ENCODE peak calls at places on chromosome 11, in four cellular contexts. Y is NCI-H510A treated with DMSO at 0.1 percent for 48 hours; M is stimulated activated CD8-positive, alpha-beta memory T cell treated with anti-CD3 and anti-CD28 coated beads, Interleukin-2, amount 100 ng/mL, for 1 hour; D is iris pigment epithelial cell. P is an unnamed sample.

GRCh38 chr11:118051611-118052461 is 25.0 kb upstream of the TMPRSS4 start:
- DNase-seq in Y (no peak), M (peak; percentile 33), D (no peak), P (no peak)

GRCh38 chr11:1597981-1598380 is at the start of gene KRTAP5-2:
- DNase-seq in Y (no peak), M (no peak), D (no peak), P (no peak)

GRCh38 chr11:57203882-57204281 is 22.1 kb downstream of the LRRC55 start:
- DNase-seq in Y (no peak), M (no peak), D (no peak), P (no peak)

GRCh38 chr11:91299980-91300379 is 924.6 kb upstream of the FAT3 start:
- DNase-seq in Y (no peak), M (no peak), D (peak; percentile 30), P (no peak)

GRCh38 chr11:66957971-66958231 is 282 bp downstream of the PC start:
- DNase-seq in Y (peak; percentile 73), M (peak; percentile 14), D (no peak), P (no peak)

GRCh38 chr11:38169286-38169685 is 1571.2 kb upstream of the RAG2 start:
- DNase-seq in Y (no peak), M (no peak), D (peak; percentile 79), P (no peak)

GRCh38 chr11:122100222-122101080 is 15.6 kb downstream of the BLID start:
- DNase-seq in Y (no peak), M (no peak), D (peak; percentile 79), P (no peak)

GRCh38 chr11:12052676-12053605 is 44.5 kb upstream of the DKK3 start:
- DNase-seq in Y (no peak), M (no peak), D (no peak), P (no peak)

GRCh38 chr11:102600666-102601065 is 24.5 kb downstream of the MMP20 start:
- DNase-seq in Y (no peak), M (no peak), D (no peak), P (no peak)

GRCh38 chr11:28009383-28009782 is 98.6 kb downstream of the KIF18A start:
- DNase-seq in Y (no peak), M (no peak), D (peak; percentile 83), P (no peak)

GRCh38 chr11:72067266-72067665 is 13.1 kb downstream of the NUMA1 start:
- DNase-seq in Y (no peak), M (no peak), D (no peak), P (no peak)

GRCh38 chr11:68610452-68611116 is 73.8 kb upstream of the GAL start:
- DNase-seq in Y (no peak), M (no peak), D (peak; percentile 17), P (no peak)

GRCh38 chr11:61814958-61815789 is 1.6 kb downstream of the FADS1 start:
- DNase-seq in Y (peak; percentile 88), M (no peak), D (peak; percentile 96), P (peak; percentile 92)

GRCh38 chr11:123084454-123084853 is 22.5 kb upstream of the HSPA8 start:
- DNase-seq in Y (no peak), M (no peak), D (no peak), P (no peak)

GRCh38 chr11:93330446-93330984 is at the start of gene DEUP1:
- DNase-seq in Y (peak; percentile 66), M (no peak), D (no peak), P (no peak)

GRCh38 chr11:13983081-13983751 is 20.7 kb downstream of the SPON1 start:
- DNase-seq in Y (no peak), M (no peak), D (no peak), P (no peak)

GRCh38 chr11:118621071-118621815 is 13.8 kb downstream of the PHLDB1 start:
- DNase-seq in Y (peak; percentile 93), M (no peak), D (peak; percentile 91), P (peak; percentile 56)

GRCh38 chr11:61733120-61733978 is 19.1 kb upstream of the MYRF start:
- DNase-seq in Y (peak; percentile 82), M (peak; percentile 69), D (peak; percentile 78), P (no peak)

GRCh38 chr11:3169952-3170755 is 5.0 kb upstream of the OSBPL5 start:
- DNase-seq in Y (no peak), M (no peak), D (no peak), P (no peak)

GRCh38 chr11:4092031-4092430 is 2.6 kb upstream of the RRM1 start:
- DNase-seq in Y (no peak), M (no peak), D (no peak), P (no peak)

GRCh38 chr11:46827995-46828394 is 18.1 kb downstream of the CKAP5 start:
- DNase-seq in Y (no peak), M (no peak), D (peak; percentile 47), P (no peak)

GRCh38 chr11:60803273-60803936 is 18.3 kb downstream of the MS4A10 start:
- DNase-seq in Y (no peak), M (no peak), D (no peak), P (no peak)

GRCh38 chr11:66264893-66265292 is 3.5 kb upstream of the RAB1B start:
- DNase-seq in Y (no peak), M (no peak), D (no peak), P (no peak)

GRCh38 chr11:85784907-85785306 is 26.0 kb downstream of the SYTL2 start:
- DNase-seq in Y (no peak), M (no peak), D (no peak), P (no peak)

GRCh38 chr11:106644824-106645223 is 373.5 kb downstream of the GUCY1A2 start:
- DNase-seq in Y (no peak), M (no peak), D (peak; percentile 74), P (no peak)

GRCh38 chr11:721347-721912 is 15.4 kb downstream of the EPS8L2 start:
- DNase-seq in Y (no peak), M (no peak), D (no peak), P (no peak)

GRCh38 chr11:614583-615452 is 932 bp downstream of the IRF7 start:
- DNase-seq in Y (no peak), M (no peak), D (no peak), P (no peak)

GRCh38 chr11:5564259-5565019 is 16.1 kb upstream of the OR52H1 start:
- DNase-seq in Y (no peak), M (no peak), D (peak; percentile 15), P (no peak)

GRCh38 chr11:120958185-120958584 is 65.7 kb upstream of the TBCEL start:
- DNase-seq in Y (no peak), M (no peak), D (no peak), P (no peak)

GRCh38 chr11:5380740-5381342 is 2.8 kb upstream of the OR51M1 start:
- DNase-seq in Y (peak; percentile 8), M (no peak), D (peak; percentile 71), P (peak; percentile 3)

GRCh38 chr11:2791139-2791520 is 91.3 kb upstream of the KCNQ1OT1 start:
- DNase-seq in Y (no peak), M (no peak), D (no peak), P (no peak)